ENCODE peak calls at places on chromosomes 5 and 9, in eight cellular contexts. A is transverse colon, C is astrocyte, D is ascending aorta, I is fibroblast of lung, Z is MM.1S, N is lung, U is body of pancreas. Y is an unnamed sample. For H3K36me3, the result is how much of the 10 kb centered on the place peaks cover.

GRCh38 chr5:143874312-143874711 is 62.4 kb downstream of the HMHB1 start:
- DNase-seq in A (no peak), C (peak), D (no peak), I (peak), Z (peak), N (no peak), U (no peak), Y (no peak)

GRCh38 chr5:112420111-112420864 is 1.2 kb upstream of the EPB41L4A start:
- DNase-seq in A (peak), C (peak), D (peak), I (peak), Z (peak), N (peak), U (peak), Y (peak)

GRCh38 chr9:101376117-101376866 is 8.5 kb downstream of the BAAT start:
- DNase-seq in A (no peak), C (peak), D (no peak), I (peak), Z (no peak), N (no peak), U (no peak), Y (no peak)

GRCh38 chr5:1332461-1333001 is 12.4 kb downstream of the CLPTM1L start:
- DNase-seq in A (no peak), C (no peak), D (no peak), I (no peak), Z (no peak), N (no peak), U (no peak), Y (no peak)

GRCh38 chr5:80125962-80126480 is 90.9 kb downstream of the THBS4 start:
- DNase-seq in A (no peak), C (peak), D (no peak), I (peak), Z (no peak), N (no peak), U (no peak), Y (peak)

GRCh38 chr9:134910146-134910545 is 7.6 kb downstream of the FCN1 start:
- DNase-seq in A (no peak), C (no peak), D (no peak), I (no peak), Z (no peak), N (no peak), U (no peak), Y (no peak)

GRCh38 chr5:153660919-153661318 is 170.4 kb downstream of the GRIA1 start:
- DNase-seq in A (no peak), C (no peak), D (no peak), I (no peak), Z (no peak), N (no peak), U (no peak), Y (no peak)

GRCh38 chr9:93955356-93956182 is 414 bp upstream of the BARX1 start:
- DNase-seq in A (no peak), C (no peak), D (no peak), I (no peak), Z (no peak), N (no peak), U (no peak), Y (no peak)

GRCh38 chr9:99192786-99193465 is 28.8 kb downstream of the ALG2 start:
- DNase-seq in A (no peak), C (no peak), D (no peak), I (peak), Z (no peak), N (no peak), U (no peak), Y (no peak)

GRCh38 chr9:113302792-113303418 is at the start of gene RNF183:
- DNase-seq in A (peak), C (no peak), D (no peak), I (no peak), Z (no peak), N (no peak), U (no peak), Y (no peak)

GRCh38 chr9:105438136-105438839 is 9.5 kb upstream of the FSD1L start:
- DNase-seq in A (no peak), C (peak), D (no peak), I (peak), Z (no peak), N (no peak), U (no peak), Y (no peak)

GRCh38 chr5:175466700-175467318 is 11.6 kb upstream of the SFXN1 start:
- DNase-seq in A (no peak), C (peak), D (no peak), I (peak), Z (no peak), N (no peak), U (no peak), Y (no peak)

GRCh38 chr9:133886563-133887501 is 105.3 kb downstream of the VAV2 start:
- DNase-seq in A (no peak), C (no peak), D (no peak), I (no peak), Z (no peak), N (no peak), U (no peak), Y (no peak)

GRCh38 chr9:130590305-130590704 is 10.9 kb downstream of the FUBP3 start:
- DNase-seq in A (no peak), C (no peak), D (no peak), I (no peak), Z (no peak), N (no peak), U (no peak), Y (no peak)

GRCh38 chr5:148248894-148249293 is 10.6 kb downstream of the MARCOL start:
- DNase-seq in A (no peak), C (no peak), D (no peak), I (no peak), Z (no peak), N (no peak), U (no peak), Y (no peak)

GRCh38 chr5:141960018-141960417 is 2.0 kb upstream of the PCDH12 start:
- DNase-seq in A (no peak), C (no peak), D (no peak), I (no peak), Z (peak), N (no peak), U (no peak), Y (no peak)

GRCh38 chr5:166834246-166834645 is 1457.2 kb upstream of the WWC1 start:
- DNase-seq in A (no peak), C (no peak), D (no peak), I (no peak), Z (no peak), N (no peak), U (no peak), Y (no peak)

GRCh38 chr9:92669527-92669889 is 423 bp downstream of the IPPK start:
- DNase-seq in A (peak), C (no peak), D (no peak), I (peak), Z (peak), N (peak), U (no peak), Y (peak)

GRCh38 chr5:31021181-31021624 is 172.3 kb upstream of the CDH6 start:
- DNase-seq in A (no peak), C (peak), D (no peak), I (peak), Z (no peak), N (no peak), U (no peak), Y (no peak)

GRCh38 chr5:127320032-127320945 is 29.7 kb downstream of the MEGF10 start:
- DNase-seq in A (no peak), C (peak), D (no peak), I (peak), Z (peak), N (no peak), U (no peak), Y (peak)

GRCh38 chr9:100756217-100756616 is 178.3 kb downstream of the CAVIN4 start:
- DNase-seq in A (no peak), C (no peak), D (no peak), I (no peak), Z (no peak), N (no peak), U (peak), Y (no peak)

GRCh38 chr9:125694478-125694877 is 12.5 kb downstream of the MAPKAP1 start:
- DNase-seq in A (no peak), C (peak), D (no peak), I (peak), Z (no peak), N (no peak), U (no peak), Y (no peak)

GRCh38 chr5:107564896-107565295 is 105.8 kb downstream of the EFNA5 start:
- DNase-seq in A (no peak), C (peak), D (no peak), I (peak), Z (no peak), N (no peak), U (no peak), Y (no peak)

GRCh38 chr5:161286066-161286655 is 260.4 kb downstream of the GABRB2 start:
- DNase-seq in A (no peak), C (no peak), D (no peak), I (no peak), Z (no peak), N (no peak), U (no peak), Y (peak)

GRCh38 chr9:81423589-81424326 is 265.6 kb downstream of the TLE1 start:
- DNase-seq in A (no peak), C (no peak), D (no peak), I (peak), Z (peak), N (no peak), U (no peak), Y (no peak)
- H3K4me3 ChIP-seq in A (no peak), C (no peak), D (no peak), I (no peak), Z (no peak), N (no peak), U (no peak), Y (no peak)

GRCh38 chr5:93620487-93621339 is 37.7 kb downstream of the NR2F1 start:
- DNase-seq in A (peak), C (peak), D (no peak), I (peak), Z (peak), N (peak), U (peak), Y (peak)
- TF ChIP-seq CTCF in A (no peak), C (no peak), D (no peak), I (peak), Z (peak), N (no peak), U (no peak), Y (peak)

DNA sequence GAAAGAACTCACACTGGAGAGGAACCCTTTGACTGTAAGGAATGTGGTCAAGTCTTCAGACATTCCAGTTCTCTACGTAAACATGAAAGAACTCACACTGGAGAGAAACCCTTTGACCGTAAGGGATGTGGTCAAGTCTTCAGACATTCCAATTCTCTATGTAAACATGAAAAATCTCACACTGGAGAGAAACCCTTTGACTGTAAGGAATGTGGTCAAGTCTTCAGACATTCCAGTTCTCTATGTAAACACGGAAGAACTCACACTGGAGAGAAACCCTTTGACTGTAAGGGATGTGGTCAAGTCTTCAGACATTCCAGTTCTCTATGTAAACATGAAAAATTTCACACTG is 32.6 kb downstream of the MAPK9 start:
- DNase-seq in A (no peak), C (peak), D (no peak), I (peak), Z (no peak), N (no peak), U (no peak), Y (no peak)
- H3K36me3 ChIP-seq in A (half or more), C (under half), D (half or more), I (under half), Z (under half), N (under half), U (half or more), Y (under half)

GRCh38 chr5:172642046-172642409 is 965 bp downstream of the NEURL1B start:
- DNase-seq in A (no peak), C (no peak), D (no peak), I (peak), Z (no peak), N (no peak), U (no peak), Y (no peak)

GRCh38 chr5:172638209-172638768 is 2.8 kb upstream of the NEURL1B start:
- DNase-seq in A (peak), C (no peak), D (no peak), I (no peak), Z (no peak), N (no peak), U (no peak), Y (no peak)

GRCh38 chr5:172640822-172641358 is at the start of gene NEURL1B:
- DNase-seq in A (peak), C (peak), D (no peak), I (peak), Z (peak), N (no peak), U (peak), Y (peak)

GRCh38 chr5:172641359-172642045 is 439 bp downstream of the NEURL1B start:
- DNase-seq in A (no peak), C (no peak), D (no peak), I (no peak), Z (no peak), N (no peak), U (no peak), Y (peak)

GRCh38 chr5:172640139-172640538 is 924 bp upstream of the NEURL1B start:
- DNase-seq in A (no peak), C (no peak), D (no peak), I (no peak), Z (no peak), N (no peak), U (no peak), Y (no peak)
- H3K4me3 ChIP-seq in A (no peak), C (no peak), D (peak), I (no peak), Z (peak), N (no peak), U (no peak), Y (no peak)

DNA sequence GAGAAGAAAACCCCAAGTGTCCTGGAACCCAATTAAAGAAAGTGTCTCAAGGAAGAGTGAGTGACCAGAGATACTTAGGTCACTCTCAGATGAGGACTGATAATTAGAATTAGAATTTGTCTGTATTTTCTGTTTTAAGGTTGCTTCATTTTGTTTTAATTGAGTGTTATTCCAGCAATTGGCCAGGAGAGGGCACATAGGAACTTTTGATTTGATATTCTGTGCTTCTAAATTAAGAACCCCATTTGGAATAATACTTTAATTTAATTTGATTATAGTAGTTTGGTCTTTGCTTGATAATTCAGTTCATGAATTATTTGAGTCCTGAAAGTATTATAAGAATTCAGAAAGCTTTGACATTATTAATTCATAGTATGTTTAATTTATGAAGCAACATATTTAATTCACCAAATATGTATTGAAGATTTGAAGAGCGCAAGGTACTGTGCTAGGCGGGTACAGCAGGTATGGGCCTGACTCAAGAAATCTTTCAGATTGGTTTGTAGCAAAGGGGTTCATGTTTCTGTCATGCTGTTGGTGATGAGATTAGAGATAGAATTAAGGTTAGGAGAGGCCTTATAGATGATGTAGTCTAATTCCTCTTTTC is 4.9 kb downstream of the MRPL22 start:
- DNase-seq in A (no peak), C (no peak), D (no peak), I (peak), Z (no peak), N (no peak), U (no peak), Y (no peak)
- TF ChIP-seq CTCF in A (peak), C (peak), D (peak), I (peak), Z (peak), N (peak), U (peak), Y (peak)

GRCh38 chr5:135075621-135076585 is 41.9 kb upstream of the PITX1 start:
- DNase-seq in A (no peak), C (peak), D (no peak), I (peak), Z (no peak), N (no peak), U (no peak), Y (no peak)
- H3K36me3 ChIP-seq in A (under half), C (under half), D (under half), I (under half), Z (under half), N (under half), U (under half), Y (under half)

DNA sequence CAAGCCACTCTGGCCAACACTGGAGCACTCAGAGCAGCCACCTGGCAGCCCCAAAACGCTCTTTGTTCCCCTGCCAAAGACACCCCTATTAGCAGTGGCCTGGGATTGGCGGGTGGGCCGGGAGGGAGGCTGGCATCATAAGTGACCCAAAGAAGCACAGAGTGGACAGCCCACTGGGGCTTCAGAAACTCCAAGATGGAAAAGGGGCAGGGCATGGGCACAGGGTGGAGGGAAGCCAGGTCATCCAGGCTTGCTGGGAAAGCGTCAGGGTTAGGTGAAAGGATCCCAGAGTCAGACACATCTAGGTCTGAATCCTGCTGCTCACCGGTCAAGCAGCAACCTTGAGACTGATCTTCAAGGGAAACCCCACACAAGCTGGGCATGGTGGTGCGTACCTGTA is 14.8 kb downstream of the EEIG1 start:
- DNase-seq in A (no peak), C (peak), D (no peak), I (no peak), Z (no peak), N (no peak), U (no peak), Y (no peak)
- H3K4me3 ChIP-seq in A (no peak), C (no peak), D (peak), I (no peak), Z (no peak), N (no peak), U (no peak), Y (no peak)

GRCh38 chr9:118271331-118271730 is 567.1 kb downstream of the TLR4 start:
- DNase-seq in A (no peak), C (peak), D (no peak), I (peak), Z (no peak), N (no peak), U (no peak), Y (no peak)
- TF ChIP-seq CTCF in A (no peak), C (no peak), D (no peak), I (no peak), Z (no peak), N (no peak), U (no peak), Y (no peak)

Y was measured in GM06990.